ENCODE peak calls at places on chromosome 6, in six cellular contexts. L is heart left ventricle, K is body of pancreas, Z is ovary, H is H1, F is tibial nerve. B is an unnamed sample.
A peak's percentile ranks its signal among the peaks of the same experiment; 100 is the strongest.

GRCh38 chr6:89834884-89835792 is 5.5 kb downstream of the CASP8AP2 start:
- DNase-seq in F (no peak), K (no peak), H (no peak), L (no peak), Z (no peak), B (no peak)

GRCh38 chr6:114735118-114735730 is 392.4 kb upstream of the HS3ST5 start:
- DNase-seq in F (no peak), L (no peak), Z (no peak), K (no peak), H (no peak), B (no peak)

GRCh38 chr6:4930025-4930692 is 73.7 kb downstream of the RPP40 start:
- DNase-seq in L (no peak), K (no peak), F (no peak), Z (no peak), H (no peak), B (no peak)

GRCh38 chr6:136962661-136963060 is 40.6 kb downstream of the SLC35D3 start:
- DNase-seq in F (no peak), K (peak; percentile 49), L (peak; percentile 39), Z (no peak), H (no peak), B (no peak)

GRCh38 chr6:116518621-116519020 is 7.2 kb downstream of the CALHM5 start:
- DNase-seq in L (no peak), Z (no peak), K (no peak), F (no peak), H (no peak), B (no peak)

GRCh38 chr6:81793811-81794210 is 41.3 kb upstream of the TENT5A start:
- DNase-seq in H (no peak), K (no peak), L (no peak), F (no peak), Z (no peak), B (no peak)

GRCh38 chr6:20696676-20697075 is 162.4 kb downstream of the CDKAL1 start:
- DNase-seq in L (no peak), H (no peak), F (no peak), K (no peak), Z (no peak), B (no peak)

GRCh38 chr6:25192562-25192961 is 86.6 kb upstream of the CARMIL1 start:
- DNase-seq in F (no peak), Z (peak; percentile 52), H (no peak), K (no peak), L (no peak), B (no peak)

GRCh38 chr6:44444853-44445252 is 57.3 kb downstream of the CDC5L start:
- DNase-seq in Z (no peak), K (no peak), F (no peak), L (no peak), H (no peak), B (no peak)

GRCh38 chr6:24621626-24622360 is 24.2 kb downstream of the KIAA0319 start:
- DNase-seq in F (no peak), Z (no peak), H (no peak), K (no peak), L (no peak), B (no peak)

GRCh38 chr6:110181131-110182027 is 1.2 kb downstream of the CDC40 start:
- DNase-seq in K (no peak), H (no peak), L (no peak), F (no peak), Z (no peak), B (no peak)

GRCh38 chr6:158629376-158630221 is 14.9 kb downstream of the DYNLT1 start:
- DNase-seq in F (no peak), Z (no peak), L (no peak), K (peak; percentile 64), H (no peak), B (no peak)

GRCh38 chr6:5235830-5236229 is 24.9 kb downstream of the LYRM4 start:
- DNase-seq in L (no peak), F (no peak), H (no peak), Z (no peak), K (no peak), B (no peak)

GRCh38 chr6:150485559-150486517 is 113.8 kb upstream of the PLEKHG1 start:
- DNase-seq in L (no peak), K (no peak), H (no peak), F (no peak), Z (no peak), B (no peak)

GRCh38 chr6:106527111-106527510 is 102.2 kb downstream of the RTN4IP1 start:
- DNase-seq in F (no peak), L (no peak), H (no peak), K (no peak), Z (no peak), B (no peak)

GRCh38 chr6:145245119-145245518 is 490.2 kb downstream of the EPM2A start:
- DNase-seq in L (no peak), Z (no peak), H (no peak), F (no peak), K (no peak), B (no peak)

GRCh38 chr6:73652637-73653570 is 888 bp downstream of the SLC17A5 start:
- DNase-seq in H (peak; percentile 33), K (peak; percentile 62), Z (peak; percentile 18), F (peak; percentile 54), L (peak; percentile 71), B (peak; percentile 64)

GRCh38 chr6:170281331-170282292 is 9.3 kb downstream of the DLL1 start:
- DNase-seq in H (no peak), Z (no peak), L (no peak), F (no peak), K (peak; percentile 6), B (no peak)

GRCh38 chr6:53441761-53442160 is 93.0 kb upstream of the ELOVL5 start:
- DNase-seq in H (no peak), Z (no peak), K (no peak), L (no peak), F (no peak), B (no peak)

GRCh38 chr6:39362487-39362865 is 40.0 kb upstream of the KCNK16 start:
- DNase-seq in Z (no peak), K (no peak), L (no peak), F (no peak), H (no peak), B (no peak)

GRCh38 chr6:163501440-163501839 is 86.9 kb downstream of the QKI start:
- DNase-seq in H (no peak), F (no peak), Z (no peak), L (no peak), K (no peak), B (no peak)

GRCh38 chr6:148996815-148997214 is 250.0 kb downstream of the UST start:
- DNase-seq in L (no peak), Z (no peak), F (no peak), K (no peak), H (no peak), B (no peak)

GRCh38 chr6:162050579-162050978 is 677.0 kb downstream of the PRKN start:
- DNase-seq in L (no peak), K (no peak), Z (no peak), F (no peak), H (no peak), B (no peak)

GRCh38 chr6:170439366-170440351 is 113.4 kb downstream of the PSMB1 start:
- DNase-seq in H (no peak), F (no peak), Z (peak; percentile 2), L (no peak), K (no peak), B (no peak)

GRCh38 chr6:44128020-44128917 is 915 bp downstream of the TMEM63B start:
- DNase-seq in Z (peak; percentile 32), L (peak; percentile 52), F (peak; percentile 19), H (no peak), K (peak; percentile 56), B (peak; percentile 23)

GRCh38 chr6:7916959-7917358 is 6.4 kb upstream of the TXNDC5 start:
- DNase-seq in K (no peak), H (no peak), Z (no peak), F (no peak), L (no peak), B (no peak)

GRCh38 chr6:78611097-78611625 is 256.2 kb upstream of the IRAK1BP1 start:
- DNase-seq in F (no peak), H (no peak), Z (no peak), L (no peak), K (no peak), B (no peak)

GRCh38 chr6:78607188-78607587 is 260.2 kb upstream of the IRAK1BP1 start:
- DNase-seq in Z (no peak), L (no peak), K (no peak), H (no peak), F (no peak), B (no peak)

DNA sequence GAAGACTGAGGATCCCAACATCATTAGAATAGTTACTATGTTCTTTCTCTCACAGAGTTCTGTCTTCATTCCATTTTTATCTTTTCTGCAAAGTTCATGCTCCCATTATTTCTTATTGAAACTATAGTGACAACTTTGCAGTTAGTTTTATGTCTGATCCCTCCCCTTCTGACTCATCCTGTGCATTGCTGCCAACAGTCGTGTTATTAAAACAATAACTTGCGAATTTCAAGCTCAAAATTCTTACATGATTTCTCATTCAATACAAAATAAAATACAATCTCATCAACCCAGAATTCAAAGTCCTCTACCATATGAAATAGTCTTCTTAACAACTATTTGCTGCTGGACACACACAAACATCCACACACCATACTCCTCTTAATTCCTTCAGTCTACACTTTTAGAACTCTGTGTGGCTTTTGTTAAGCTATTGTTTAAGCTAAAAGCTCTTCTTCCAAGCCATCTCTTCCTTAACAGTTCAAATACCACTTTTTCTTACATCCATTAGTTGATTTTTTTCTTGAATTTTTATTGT is 261.4 kb upstream of the IRAK1BP1 start:
- DNase-seq in Z (no peak), F (no peak), H (no peak), L (no peak), K (no peak), B (no peak)
- TF ChIP-seq POLR2A in Z (no peak), F (no peak), H (no peak), L (no peak), K (no peak), B (no peak)

DNA sequence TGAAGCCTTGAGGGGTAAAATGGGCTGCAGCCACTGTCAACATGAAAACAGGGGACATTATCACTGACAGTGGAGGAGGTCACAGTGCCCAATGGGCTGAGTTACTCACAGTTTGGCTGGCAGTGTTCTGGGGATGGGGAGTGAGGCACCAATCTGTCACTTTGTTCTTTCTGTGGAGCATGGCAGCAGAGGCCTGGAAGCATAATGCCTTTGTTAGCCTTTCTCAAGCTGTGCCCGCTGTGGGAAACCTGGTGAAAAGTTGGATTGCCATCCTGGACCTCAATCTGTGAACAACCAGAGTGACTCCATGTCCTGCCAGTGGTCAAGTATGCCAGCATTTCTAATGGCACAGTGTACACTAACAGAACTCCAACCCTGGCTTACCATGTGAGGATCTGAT is 143.6 kb downstream of the OR2B2 start:
- DNase-seq in L (no peak), K (no peak), H (no peak), F (no peak), Z (no peak), B (no peak)
- H3K27me3 ChIP-seq in L (peaks cover 13% of the 10 kb centered on the region), K (no peaks in the 10 kb centered on the region), H (peaks cover 86% of the 10 kb centered on the region), F (peaks cover 50% of the 10 kb centered on the region), Z (no peaks in the 10 kb centered on the region), B (no peaks in the 10 kb centered on the region)

DNA sequence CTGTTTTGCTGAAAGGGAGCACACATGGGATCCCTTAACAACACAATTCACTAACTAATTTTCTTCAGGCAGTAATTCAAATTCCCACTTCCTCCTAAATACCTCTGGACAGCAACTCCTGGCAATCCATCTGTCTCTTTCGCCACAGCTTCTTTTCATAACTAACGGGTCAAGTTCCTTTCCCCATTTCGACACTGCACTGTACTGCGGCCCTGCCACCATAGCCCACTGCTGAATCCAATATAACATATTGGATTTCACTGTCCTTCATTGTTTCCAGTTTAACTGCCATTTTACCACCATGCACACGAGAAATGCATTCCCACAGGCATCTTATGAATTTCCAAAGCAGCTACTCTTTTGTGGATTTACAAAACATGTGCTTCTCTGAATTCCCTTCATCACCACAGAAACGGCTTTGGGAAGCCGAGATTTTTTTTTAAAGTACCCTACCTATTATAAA is 1.4 kb downstream of the NUDT3 start:
- DNase-seq in F (peak; percentile 68), Z (no peak), L (peak; percentile 25), K (peak; percentile 19), H (no peak), B (peak; percentile 12)
- TF ChIP-seq POLR2A in F (no peak), Z (no peak), L (no peak), K (no peak), H (no peak), B (no peak)

GRCh38 chr6:28825732-28826293 is 98.0 kb downstream of the TRIM27 start:
- DNase-seq in L (no peak), F (no peak), K (no peak), Z (no peak), H (no peak), B (no peak)
- H3K27me3 ChIP-seq in L (peaks cover 36% of the 10 kb centered on the region), F (peaks cover 89% of the 10 kb centered on the region), K (no peaks in the 10 kb centered on the region), Z (no peaks in the 10 kb centered on the region), H (peaks cover 50% of the 10 kb centered on the region), B (peaks cover 25% of the 10 kb centered on the region)

B was measured in prostate gland.